ENCODE peak calls at places on chromosome 15, in six cellular contexts. One of them, this sample, is unnamed.

GRCh38 chr15:101000271-101000681 is 81.1 kb downstream of the LRRK1 start:
- DNase-seq in fibroblast of villous mesenchyme: peak; percentile 43
- DNase-seq in SK-N-SH: no peak
- DNase-seq in GM12865: no peak
- DNase-seq in left ventricle myocardium inferior: no peak
- DNase-seq in choroid plexus epithelial cell: no peak
- DNase-seq in this sample: peak; percentile 43

GRCh38 chr15:94119215-94119815 is 112.0 kb upstream of the MCTP2 start:
- DNase-seq in fibroblast of villous mesenchyme: no peak
- DNase-seq in SK-N-SH: no peak
- DNase-seq in GM12865: no peak
- DNase-seq in left ventricle myocardium inferior: peak; percentile 62
- DNase-seq in choroid plexus epithelial cell: no peak
- DNase-seq in this sample: no peak

GRCh38 chr15:76345880-76346665 is 9.5 kb downstream of the ISL2 start:
- DNase-seq in fibroblast of villous mesenchyme: no peak
- DNase-seq in SK-N-SH: no peak
- DNase-seq in GM12865: peak; percentile 54
- DNase-seq in left ventricle myocardium inferior: no peak
- DNase-seq in choroid plexus epithelial cell: no peak
- DNase-seq in this sample: no peak

GRCh38 chr15:80512729-80513670 is 108.8 kb downstream of the ARNT2 start:
- DNase-seq in fibroblast of villous mesenchyme: peak; percentile 40
- DNase-seq in SK-N-SH: peak; percentile 18
- DNase-seq in GM12865: no peak
- DNase-seq in left ventricle myocardium inferior: no peak
- DNase-seq in choroid plexus epithelial cell: peak; percentile 42
- DNase-seq in this sample: peak; percentile 73

GRCh38 chr15:39364721-39365120 is 216.2 kb upstream of the THBS1 start:
- DNase-seq in fibroblast of villous mesenchyme: no peak
- DNase-seq in SK-N-SH: no peak
- DNase-seq in GM12865: no peak
- DNase-seq in left ventricle myocardium inferior: no peak
- DNase-seq in choroid plexus epithelial cell: no peak
- DNase-seq in this sample: peak; percentile 28

GRCh38 chr15:62469874-62470688 is 305.0 kb upstream of the C2CD4B start:
- DNase-seq in fibroblast of villous mesenchyme: peak; percentile 57
- DNase-seq in SK-N-SH: no peak
- DNase-seq in GM12865: no peak
- DNase-seq in left ventricle myocardium inferior: peak; percentile 45
- DNase-seq in choroid plexus epithelial cell: peak; percentile 36
- DNase-seq in this sample: peak; percentile 96

GRCh38 chr15:45521596-45522167 is 873 bp downstream of the SLC30A4 start:
- DNase-seq in fibroblast of villous mesenchyme: peak; percentile 14
- DNase-seq in SK-N-SH: no peak
- DNase-seq in GM12865: peak; percentile 14
- DNase-seq in left ventricle myocardium inferior: no peak
- DNase-seq in choroid plexus epithelial cell: peak; percentile 13
- DNase-seq in this sample: no peak

GRCh38 chr15:27692438-27692837 is 406.7 kb downstream of the OCA2 start:
- DNase-seq in fibroblast of villous mesenchyme: no peak
- DNase-seq in SK-N-SH: no peak
- DNase-seq in GM12865: no peak
- DNase-seq in left ventricle myocardium inferior: no peak
- DNase-seq in choroid plexus epithelial cell: no peak
- DNase-seq in this sample: no peak

GRCh38 chr15:39511000-39511914 is 69.6 kb upstream of the THBS1 start:
- DNase-seq in fibroblast of villous mesenchyme: peak; percentile 79
- DNase-seq in SK-N-SH: no peak
- DNase-seq in GM12865: no peak
- DNase-seq in left ventricle myocardium inferior: peak; percentile 75
- DNase-seq in choroid plexus epithelial cell: peak; percentile 87
- DNase-seq in this sample: peak; percentile 89

GRCh38 chr15:56786966-56787365 is 53.7 kb upstream of the ZNF280D start:
- DNase-seq in fibroblast of villous mesenchyme: peak; percentile 62
- DNase-seq in SK-N-SH: no peak
- DNase-seq in GM12865: peak; percentile 81
- DNase-seq in left ventricle myocardium inferior: no peak
- DNase-seq in choroid plexus epithelial cell: peak; percentile 23
- DNase-seq in this sample: peak; percentile 78

GRCh38 chr15:84840255-84840654 is 23.1 kb downstream of the ALPK3 start:
- DNase-seq in fibroblast of villous mesenchyme: no peak
- DNase-seq in SK-N-SH: no peak
- DNase-seq in GM12865: no peak
- DNase-seq in left ventricle myocardium inferior: no peak
- DNase-seq in choroid plexus epithelial cell: no peak
- DNase-seq in this sample: no peak

GRCh38 chr15:78018445-78018844 is 59.1 kb downstream of the TBC1D2B start:
- DNase-seq in fibroblast of villous mesenchyme: no peak
- DNase-seq in SK-N-SH: no peak
- DNase-seq in GM12865: no peak
- DNase-seq in left ventricle myocardium inferior: no peak
- DNase-seq in choroid plexus epithelial cell: no peak
- DNase-seq in this sample: no peak

GRCh38 chr15:70741107-70741511 is 22.2 kb downstream of the UACA start:
- DNase-seq in fibroblast of villous mesenchyme: peak; percentile 96
- DNase-seq in SK-N-SH: no peak
- DNase-seq in GM12865: no peak
- DNase-seq in left ventricle myocardium inferior: peak; percentile 62
- DNase-seq in choroid plexus epithelial cell: peak; percentile 98
- DNase-seq in this sample: peak; percentile 90

GRCh38 chr15:93474728-93475127 is 385.7 kb upstream of the RGMA start:
- DNase-seq in fibroblast of villous mesenchyme: no peak
- DNase-seq in SK-N-SH: no peak
- DNase-seq in GM12865: no peak
- DNase-seq in left ventricle myocardium inferior: no peak
- DNase-seq in choroid plexus epithelial cell: no peak
- DNase-seq in this sample: no peak

GRCh38 chr15:70140543-70141375 is 43.0 kb upstream of the TLE3 start:
- DNase-seq in fibroblast of villous mesenchyme: peak; percentile 70
- DNase-seq in SK-N-SH: no peak
- DNase-seq in GM12865: peak; percentile 82
- DNase-seq in left ventricle myocardium inferior: no peak
- DNase-seq in choroid plexus epithelial cell: peak; percentile 83
- DNase-seq in this sample: peak; percentile 24

GRCh38 chr15:60803059-60803458 is 324.1 kb upstream of the ICE2 start:
- DNase-seq in fibroblast of villous mesenchyme: no peak
- DNase-seq in SK-N-SH: no peak
- DNase-seq in GM12865: no peak
- DNase-seq in left ventricle myocardium inferior: no peak
- DNase-seq in choroid plexus epithelial cell: no peak
- DNase-seq in this sample: no peak

GRCh38 chr15:65655026-65655425 is 33.3 kb downstream of the SLC24A1 start:
- DNase-seq in fibroblast of villous mesenchyme: peak; percentile 33
- DNase-seq in SK-N-SH: no peak
- DNase-seq in GM12865: no peak
- DNase-seq in left ventricle myocardium inferior: no peak
- DNase-seq in choroid plexus epithelial cell: peak; percentile 47
- DNase-seq in this sample: peak; percentile 61

GRCh38 chr15:40930430-40931299 is 1.5 kb downstream of the DLL4 start:
- DNase-seq in fibroblast of villous mesenchyme: peak; percentile 49
- DNase-seq in SK-N-SH: peak; percentile 86
- DNase-seq in GM12865: peak; percentile 58
- DNase-seq in left ventricle myocardium inferior: peak; percentile 70
- DNase-seq in choroid plexus epithelial cell: peak; percentile 36
- DNase-seq in this sample: no peak
- TF ChIP-seq CTCF in fibroblast of villous mesenchyme: peak; percentile 48
- TF ChIP-seq CTCF in SK-N-SH: peak; percentile 63
- TF ChIP-seq CTCF in GM12865: peak; percentile 77
- TF ChIP-seq CTCF in left ventricle myocardium inferior: peak; percentile 63
- TF ChIP-seq CTCF in choroid plexus epithelial cell: peak; percentile 41
- TF ChIP-seq CTCF in this sample: no peak

GRCh38 chr15:37032091-37032775 is 68.1 kb downstream of the MEIS2 start:
- DNase-seq in fibroblast of villous mesenchyme: peak; percentile 41
- DNase-seq in SK-N-SH: no peak
- DNase-seq in GM12865: no peak
- DNase-seq in left ventricle myocardium inferior: no peak
- DNase-seq in choroid plexus epithelial cell: no peak
- DNase-seq in this sample: no peak

GRCh38 chr15:37034835-37035234 is 65.5 kb downstream of the MEIS2 start:
- DNase-seq in fibroblast of villous mesenchyme: no peak
- DNase-seq in SK-N-SH: no peak
- DNase-seq in GM12865: peak; percentile 54
- DNase-seq in left ventricle myocardium inferior: no peak
- DNase-seq in choroid plexus epithelial cell: no peak
- DNase-seq in this sample: no peak

GRCh38 chr15:37035349-37035748 is 65.0 kb downstream of the MEIS2 start:
- DNase-seq in fibroblast of villous mesenchyme: peak; percentile 66
- DNase-seq in SK-N-SH: no peak
- DNase-seq in GM12865: no peak
- DNase-seq in left ventricle myocardium inferior: no peak
- DNase-seq in choroid plexus epithelial cell: no peak
- DNase-seq in this sample: peak; percentile 49

GRCh38 chr15:37037256-37037655 is 63.1 kb downstream of the MEIS2 start:
- DNase-seq in fibroblast of villous mesenchyme: no peak
- DNase-seq in SK-N-SH: no peak
- DNase-seq in GM12865: no peak
- DNase-seq in left ventricle myocardium inferior: no peak
- DNase-seq in choroid plexus epithelial cell: no peak
- DNase-seq in this sample: no peak

GRCh38 chr15:37034392-37034791 is 66.0 kb downstream of the MEIS2 start:
- DNase-seq in fibroblast of villous mesenchyme: no peak
- DNase-seq in SK-N-SH: no peak
- DNase-seq in GM12865: peak; percentile 33
- DNase-seq in left ventricle myocardium inferior: no peak
- DNase-seq in choroid plexus epithelial cell: no peak
- DNase-seq in this sample: no peak
- H3K4me3 ChIP-seq in fibroblast of villous mesenchyme: no peak overlapping the region
- H3K4me3 ChIP-seq in SK-N-SH: no peak overlapping the region
- H3K4me3 ChIP-seq in GM12865: peak overlapping the region; percentile 17
- H3K4me3 ChIP-seq in left ventricle myocardium inferior: no peak overlapping the region
- H3K4me3 ChIP-seq in choroid plexus epithelial cell: no peak overlapping the region
- H3K4me3 ChIP-seq in this sample: no peak overlapping the region

GRCh38 chr15:38074029-38074428 is 139.6 kb downstream of the TMCO5A start:
- DNase-seq in fibroblast of villous mesenchyme: peak; percentile 13
- DNase-seq in SK-N-SH: no peak
- DNase-seq in GM12865: no peak
- DNase-seq in left ventricle myocardium inferior: no peak
- DNase-seq in choroid plexus epithelial cell: no peak
- DNase-seq in this sample: no peak

GRCh38 chr15:38072007-38072506 is 137.6 kb downstream of the TMCO5A start:
- DNase-seq in fibroblast of villous mesenchyme: no peak
- DNase-seq in SK-N-SH: no peak
- DNase-seq in GM12865: no peak
- DNase-seq in left ventricle myocardium inferior: peak; percentile 18
- DNase-seq in choroid plexus epithelial cell: no peak
- DNase-seq in this sample: no peak

GRCh38 chr15:38073278-38073930 is 139.0 kb downstream of the TMCO5A start:
- DNase-seq in fibroblast of villous mesenchyme: peak; percentile 48
- DNase-seq in SK-N-SH: no peak
- DNase-seq in GM12865: no peak
- DNase-seq in left ventricle myocardium inferior: no peak
- DNase-seq in choroid plexus epithelial cell: peak; percentile 48
- DNase-seq in this sample: no peak

GRCh38 chr15:38071211-38071972 is 137.0 kb downstream of the TMCO5A start:
- DNase-seq in fibroblast of villous mesenchyme: no peak
- DNase-seq in SK-N-SH: no peak
- DNase-seq in GM12865: no peak
- DNase-seq in left ventricle myocardium inferior: no peak
- DNase-seq in choroid plexus epithelial cell: no peak
- DNase-seq in this sample: no peak

DNA sequence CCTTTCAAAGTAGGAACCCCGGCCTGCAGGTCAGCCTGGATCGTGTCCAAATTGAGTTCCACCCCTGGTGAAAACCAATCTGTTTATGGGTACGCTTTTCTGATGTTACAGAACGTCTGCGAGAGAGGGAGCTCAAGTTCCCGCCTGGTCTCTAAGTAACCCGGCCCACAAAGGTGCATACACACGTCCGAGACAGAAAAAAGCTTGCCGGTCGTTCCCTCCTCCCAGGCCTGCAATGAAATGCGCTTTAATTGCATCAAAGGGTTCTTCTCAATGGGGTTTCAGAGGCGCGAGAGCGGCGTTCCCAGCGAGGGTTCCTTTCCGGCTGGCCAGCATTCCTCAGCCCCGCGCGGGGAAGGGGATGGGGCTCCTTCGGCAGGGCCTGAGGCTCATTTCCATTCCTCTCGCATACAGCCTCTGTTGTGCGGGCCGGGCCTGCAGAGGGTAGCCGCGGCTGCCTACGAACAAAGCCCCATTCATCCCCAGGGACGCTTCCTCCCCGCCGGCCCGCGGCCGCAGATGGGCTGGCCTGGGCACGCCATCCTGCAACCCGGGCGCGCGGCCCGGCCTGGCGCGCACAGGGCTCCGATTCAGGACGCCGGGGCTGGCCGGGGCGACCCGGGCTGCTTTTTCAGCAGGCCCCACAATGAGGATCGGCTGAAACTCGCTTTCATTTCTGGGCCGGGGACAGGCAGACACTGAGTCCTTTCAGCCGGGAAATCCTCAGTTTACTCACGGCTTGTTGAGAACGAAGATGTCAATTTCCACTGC is 138.3 kb downstream of the TMCO5A start:
- DNase-seq in fibroblast of villous mesenchyme: peak; percentile 70
- DNase-seq in SK-N-SH: peak; percentile 84
- DNase-seq in GM12865: peak; percentile 80
- DNase-seq in left ventricle myocardium inferior: peak; percentile 76
- DNase-seq in choroid plexus epithelial cell: peak; percentile 92
- DNase-seq in this sample: peak; percentile 77
- TF ChIP-seq CTCF in fibroblast of villous mesenchyme: no peak
- TF ChIP-seq CTCF in SK-N-SH: peak; percentile 13
- TF ChIP-seq CTCF in GM12865: peak; percentile 18
- TF ChIP-seq CTCF in left ventricle myocardium inferior: peak; percentile 30
- TF ChIP-seq CTCF in choroid plexus epithelial cell: peak; percentile 53
- TF ChIP-seq CTCF in this sample: peak; percentile 34

GRCh38 chr15:42366151-42366550 is 6.8 kb downstream of the CAPN3 start:
- DNase-seq in fibroblast of villous mesenchyme: no peak
- DNase-seq in SK-N-SH: no peak
- DNase-seq in GM12865: no peak
- DNase-seq in left ventricle myocardium inferior: no peak
- DNase-seq in choroid plexus epithelial cell: no peak
- DNase-seq in this sample: no peak

GRCh38 chr15:42363487-42363886 is 4.2 kb downstream of the CAPN3 start:
- DNase-seq in fibroblast of villous mesenchyme: no peak
- DNase-seq in SK-N-SH: no peak
- DNase-seq in GM12865: no peak
- DNase-seq in left ventricle myocardium inferior: no peak
- DNase-seq in choroid plexus epithelial cell: no peak
- DNase-seq in this sample: no peak

GRCh38 chr15:42363942-42364341 is 4.6 kb downstream of the CAPN3 start:
- DNase-seq in fibroblast of villous mesenchyme: no peak
- DNase-seq in SK-N-SH: no peak
- DNase-seq in GM12865: no peak
- DNase-seq in left ventricle myocardium inferior: no peak
- DNase-seq in choroid plexus epithelial cell: no peak
- DNase-seq in this sample: no peak

GRCh38 chr15:42367041-42367440 is 7.7 kb downstream of the CAPN3 start:
- DNase-seq in fibroblast of villous mesenchyme: peak; percentile 51
- DNase-seq in SK-N-SH: no peak
- DNase-seq in GM12865: no peak
- DNase-seq in left ventricle myocardium inferior: no peak
- DNase-seq in choroid plexus epithelial cell: peak; percentile 21
- DNase-seq in this sample: peak; percentile 14

DNA sequence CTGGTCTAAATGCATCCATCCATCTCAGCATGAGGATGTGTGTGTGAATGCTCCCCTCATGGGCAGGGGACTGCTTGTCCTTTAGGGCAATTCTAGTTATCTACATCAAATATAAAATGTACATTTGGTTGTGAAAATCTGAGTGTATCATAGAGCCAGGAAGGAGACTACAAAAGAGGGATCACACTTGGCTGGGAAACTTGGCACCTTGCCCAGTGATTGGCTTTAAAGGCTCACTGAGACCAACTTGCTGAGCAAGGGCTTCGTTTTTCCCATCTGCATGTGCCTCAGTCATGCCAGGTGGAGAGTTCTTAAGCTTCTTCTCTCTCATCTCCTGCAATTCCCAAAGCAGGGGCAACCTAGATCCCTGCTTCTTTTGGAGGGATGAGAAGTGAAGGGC is 5.2 kb downstream of the CAPN3 start:
- DNase-seq in fibroblast of villous mesenchyme: no peak
- DNase-seq in SK-N-SH: no peak
- DNase-seq in GM12865: no peak
- DNase-seq in left ventricle myocardium inferior: no peak
- DNase-seq in choroid plexus epithelial cell: peak; percentile 34
- DNase-seq in this sample: peak; percentile 6
- H3K4me3 ChIP-seq in fibroblast of villous mesenchyme: no peak overlapping the region
- H3K4me3 ChIP-seq in SK-N-SH: no peak overlapping the region
- H3K4me3 ChIP-seq in GM12865: no peak overlapping the region
- H3K4me3 ChIP-seq in left ventricle myocardium inferior: no peak overlapping the region
- H3K4me3 ChIP-seq in choroid plexus epithelial cell: no peak overlapping the region
- H3K4me3 ChIP-seq in this sample: no peak overlapping the region

This sample was measured in AG10803.